ENCODE peak calls at places on chromosomes 4 and X, in four cellular contexts. B is GM13976; L is activated naive CD4-positive, alpha-beta T cell; I is naive thymus-derived CD8-positive, alpha-beta T cell. N is an unnamed sample.

GRCh38 chrX:115367455-115367854 is 77.9 kb downstream of the LUZP4 start:
- DNase-seq in B (no peak), L (no peak), I (no peak), N (no peak)

GRCh38 chr4:42398448-42399355 is 1.4 kb downstream of the SHISA3 start:
- DNase-seq in B (no peak), L (no peak), I (no peak), N (no peak)

GRCh38 chr4:123848615-123849014 is 452.0 kb downstream of the SPRY1 start:
- DNase-seq in B (no peak), L (no peak), I (no peak), N (no peak)

GRCh38 chrX:132094169-132094568 is 33.7 kb downstream of the FRMD7 start:
- DNase-seq in B (no peak), L (no peak), I (no peak), N (no peak)

GRCh38 chr4:122065915-122066314 is 86.2 kb upstream of the BLTP1 start:
- DNase-seq in B (no peak), L (no peak), I (no peak), N (no peak)

GRCh38 chrX:43679058-43679457 is 23.0 kb downstream of the MAOA start:
- DNase-seq in B (no peak), L (no peak), I (no peak), N (no peak)

GRCh38 chr4:152501846-152502536 is 33.9 kb downstream of the FBXW7 start:
- DNase-seq in B (no peak), L (no peak), I (no peak), N (no peak)

GRCh38 chr4:3819210-3819919 is 53.2 kb downstream of the ADRA2C start:
- DNase-seq in B (no peak), L (no peak), I (no peak), N (no peak)

GRCh38 chr4:150217192-150217591 is 138.9 kb downstream of the DCLK2 start:
- DNase-seq in B (no peak), L (no peak), I (no peak), N (no peak)

GRCh38 chr4:13455411-13455810 is 28.7 kb downstream of the RAB28 start:
- DNase-seq in B (no peak), L (no peak), I (no peak), N (no peak)